ENCODE peak calls at places on chromosomes 5 and 9, in four cellular contexts. K is PC-3, M is K562, E is neural progenitor cell. R is an unnamed sample.

GRCh38 chr9:38434833-38435232 is 10.6 kb upstream of the IGFBPL1 start:
- DNase-seq in K (no peak), E (no peak), M (no peak), R (no peak)

GRCh38 chr9:118595719-118596305 is 773.4 kb downstream of the BRINP1 start:
- DNase-seq in E (peak; percentile 73), K (peak; percentile 2), M (no peak), R (peak; percentile 82)

GRCh38 chr9:27785714-27786100 is 212.4 kb upstream of the C9orf72 start:
- DNase-seq in E (no peak), M (no peak), K (peak; percentile 17), R (no peak)

GRCh38 chr5:54644226-54644625 is 126.7 kb downstream of the SNX18 start:
- DNase-seq in K (peak; percentile 90), E (no peak), M (no peak), R (no peak)

GRCh38 chr5:123266365-123266764 is 156.8 kb downstream of the CEP120 start:
- DNase-seq in M (no peak), K (no peak), E (no peak), R (no peak)

GRCh38 chr5:81579525-81579924 is 171.4 kb downstream of the SSBP2 start:
- DNase-seq in M (peak; percentile 30), K (no peak), E (no peak), R (no peak)

GRCh38 chr5:33180900-33181299 is 259.9 kb upstream of the TARS1 start:
- DNase-seq in E (peak; percentile 26), M (no peak), K (peak; percentile 66), R (peak; percentile 42)

GRCh38 chr5:59543826-59544442 is 349.6 kb downstream of the PDE4D start:
- DNase-seq in K (no peak), M (no peak), E (no peak), R (peak; percentile 13)

GRCh38 chr5:72388652-72389051 is 68.5 kb downstream of the PTCD2 start:
- DNase-seq in K (no peak), E (no peak), M (no peak), R (no peak)

GRCh38 chr9:86965627-86966395 is 18.5 kb upstream of the GAS1 start:
- DNase-seq in E (no peak), K (no peak), M (no peak), R (no peak)

GRCh38 chr9:86971742-86972141 is 24.4 kb upstream of the GAS1 start:
- DNase-seq in K (no peak), M (no peak), E (no peak), R (no peak)

GRCh38 chr9:86966852-86967511 is 19.7 kb upstream of the GAS1 start:
- DNase-seq in M (no peak), E (no peak), K (no peak), R (no peak)

GRCh38 chr9:86962692-86963091 is 15.4 kb upstream of the GAS1 start:
- DNase-seq in K (no peak), E (no peak), M (no peak), R (no peak)

DNA sequence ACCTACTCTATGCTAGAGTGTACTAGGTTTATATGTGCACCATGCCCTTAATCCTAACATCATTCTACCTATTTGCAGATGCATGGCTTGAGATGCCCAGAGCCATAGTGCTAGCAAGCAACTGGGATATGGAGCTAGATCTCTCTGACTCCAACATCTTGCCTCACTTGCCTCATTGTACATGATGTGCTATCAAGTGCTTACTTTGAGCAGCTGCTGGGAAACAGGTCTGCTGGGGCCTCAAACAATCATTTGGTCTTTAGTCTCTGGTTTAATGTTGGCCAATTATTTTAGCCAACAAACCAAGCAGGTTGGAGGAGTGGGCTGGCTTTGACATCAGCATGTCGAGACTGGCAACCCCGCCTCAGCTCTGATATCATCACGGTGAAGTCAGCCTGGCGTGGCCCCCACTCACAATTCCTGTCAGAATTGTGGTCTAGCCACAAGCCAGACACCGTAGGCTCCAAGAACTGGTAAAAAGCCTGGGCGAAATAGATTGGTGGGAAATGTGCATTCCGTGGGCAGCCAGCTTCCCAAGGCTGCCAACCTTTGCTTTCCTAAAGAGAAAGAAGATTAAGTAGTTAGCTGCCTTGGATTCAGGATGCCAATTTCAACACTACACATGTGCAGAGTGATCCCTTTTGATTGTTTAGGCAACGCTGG is 21.1 kb upstream of the GAS1 start:
- DNase-seq in M (no peak), K (no peak), E (no peak), R (no peak)
- TF ChIP-seq EZH2 in M (no peak), K (no peak), E (no peak), R (no peak)

DNA sequence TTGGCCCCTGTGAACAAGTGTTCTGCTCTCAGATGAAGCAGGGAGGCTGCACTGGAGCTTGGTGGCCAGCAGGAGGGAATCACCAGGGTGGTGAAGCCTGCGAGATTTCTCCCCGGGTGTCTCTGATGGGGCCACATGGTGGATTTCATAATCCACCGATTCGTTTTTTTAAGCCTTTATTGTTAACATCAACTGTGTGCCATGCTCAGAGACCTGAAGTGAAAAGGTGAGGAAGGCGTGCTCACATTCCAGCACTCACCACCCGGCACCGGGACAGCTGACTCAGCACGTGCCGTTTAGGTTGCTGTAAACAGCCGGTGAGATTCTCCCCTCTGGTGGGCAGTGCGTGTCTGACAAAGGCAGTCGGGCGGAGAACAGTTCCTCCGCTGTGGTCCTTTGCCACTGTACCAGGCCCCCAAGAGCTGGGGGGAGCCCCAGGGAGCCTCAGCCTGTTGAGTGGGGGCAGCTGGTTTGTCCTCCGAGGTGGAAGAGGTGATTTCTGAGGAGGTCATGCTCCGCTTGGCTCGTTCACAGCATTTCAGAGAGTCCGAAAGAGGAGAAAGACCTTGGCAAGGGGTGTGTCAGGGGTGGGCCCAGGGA is 12.7 kb upstream of the AHRR start:
- DNase-seq in E (peak; percentile 26), K (peak; percentile 83), M (no peak), R (peak; percentile 37)
- H3K36me3 ChIP-seq in E (no peaks in the 10 kb centered on the region), K (peaks cover 23% of the 10 kb centered on the region), M (peaks cover 75% of the 10 kb centered on the region), R (no peaks in the 10 kb centered on the region)

GRCh38 chr9:132486706-132487350 is 76.8 kb downstream of the CFAP77 start:
- DNase-seq in M (no peak), K (no peak), E (no peak), R (no peak)
- TF ChIP-seq EZH2 in M (no peak), K (no peak), E (no peak), R (no peak)

DNA sequence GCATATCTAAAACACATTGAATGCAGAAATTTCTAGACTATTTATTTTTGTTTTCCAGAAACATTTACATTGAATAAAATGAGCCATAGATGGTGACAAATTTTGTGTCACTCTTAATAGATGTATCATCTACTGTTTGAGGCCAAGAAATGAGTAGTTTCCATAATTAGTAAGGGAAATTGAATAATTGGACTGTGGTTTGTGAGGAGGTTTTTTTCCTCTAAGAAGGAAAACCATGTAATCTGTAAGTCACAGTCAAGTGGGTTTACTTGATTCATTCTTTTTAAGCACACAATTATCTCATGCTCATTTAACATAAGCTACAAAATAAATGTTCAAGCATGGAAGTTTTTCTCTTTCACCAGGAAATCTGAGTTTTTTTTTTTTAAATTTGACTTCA is 876.4 kb downstream of the NR2F1-AS1 start:
- DNase-seq in K (no peak), E (no peak), M (no peak), R (no peak)
- H3K36me3 ChIP-seq in K (no peaks in the 10 kb centered on the region), E (no peaks in the 10 kb centered on the region), M (no peaks in the 10 kb centered on the region), R (no peaks in the 10 kb centered on the region)

DNA sequence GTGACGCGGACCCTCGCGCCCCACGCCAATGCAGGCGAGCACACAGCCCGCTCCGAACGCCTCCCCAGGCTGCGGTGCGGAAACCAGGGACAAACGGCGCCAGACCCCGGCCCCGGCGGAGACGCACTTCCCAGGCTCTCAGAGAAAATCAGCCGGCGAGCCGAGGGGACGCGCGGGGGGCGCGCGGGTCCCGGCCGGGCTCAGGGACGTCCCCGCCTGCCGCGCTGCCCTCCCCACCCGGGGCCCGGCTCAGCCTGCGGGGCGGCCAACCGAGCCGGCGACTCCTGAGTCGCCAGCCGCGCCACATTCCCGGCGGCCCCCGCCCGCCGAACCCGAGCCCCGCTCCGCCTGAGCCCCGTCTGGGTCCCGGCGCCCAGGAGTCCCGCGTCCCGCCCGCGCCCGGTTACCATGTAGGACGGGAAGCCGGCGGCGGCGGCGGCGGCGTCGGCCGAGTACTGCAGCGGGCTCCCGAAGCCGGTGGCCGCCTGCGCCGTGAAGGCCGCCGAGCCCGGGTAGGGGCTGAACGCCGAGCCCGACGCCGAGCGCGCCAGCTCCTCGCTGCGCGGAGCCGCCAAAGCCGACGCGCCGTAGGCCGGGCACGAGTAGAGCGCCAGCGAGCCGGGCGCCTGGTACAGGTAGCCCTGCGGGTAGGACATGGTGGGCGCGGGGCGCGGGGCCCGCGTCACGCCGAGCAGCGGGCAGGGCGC is 566 bp downstream of the IRX2 start:
- DNase-seq in K (peak; percentile 23), M (no peak), E (peak; percentile 78), R (peak; percentile 50)
- TF ChIP-seq EZH2 in K (no peak), M (no peak), E (no peak), R (no peak)